ENCODE peak calls at places on chromosome X, in five cellular contexts. Y, B, R, E and J are unnamed samples. For H3K36me3, the result is how much of the 10 kb centered on the place peaks cover.

GRCh38 chrX:74449937-74450330 is 28.6 kb downstream of the SLC16A2 start:
- DNase-seq in B (peak), R (no peak), Y (no peak), E (peak), J (no peak)

GRCh38 chrX:9676738-9677097 is 88.9 kb downstream of the GPR143 start:
- DNase-seq in E (no peak), Y (no peak), R (no peak), B (no peak), J (no peak)

GRCh38 chrX:103211012-103211715 is 3.7 kb upstream of the BEX4 start:
- DNase-seq in B (peak), R (peak), E (peak), Y (no peak), J (no peak)

GRCh38 chrX:9146657-9147056 is 112.7 kb upstream of the FAM9B start:
- DNase-seq in B (no peak), E (no peak), R (no peak), Y (no peak), J (no peak)

GRCh38 chrX:10350991-10351390 is 194.2 kb downstream of the CLCN4 start:
- DNase-seq in E (peak), R (no peak), Y (no peak), B (peak), J (no peak)

GRCh38 chrX:65591206-65591605 is 56.6 kb upstream of the LAS1L start:
- DNase-seq in B (no peak), E (no peak), Y (no peak), R (no peak), J (no peak)

GRCh38 chrX:124917011-124917410 is 402.7 kb upstream of the TEX13C start:
- DNase-seq in E (no peak), Y (no peak), B (no peak), R (no peak), J (no peak)

GRCh38 chrX:17500145-17500579 is 125.2 kb downstream of the NHS start:
- DNase-seq in B (peak), E (peak), R (peak), Y (no peak), J (no peak)

GRCh38 chrX:109940411-109940810 is 62.5 kb upstream of the TMEM164 start:
- DNase-seq in E (no peak), R (no peak), B (no peak), Y (no peak), J (no peak)

GRCh38 chrX:69501433-69501832 is 2.7 kb upstream of the NALF2 start:
- DNase-seq in E (no peak), R (peak), B (no peak), Y (no peak), J (no peak)

GRCh38 chrX:113260474-113260873 is 419.8 kb upstream of the AMOT start:
- DNase-seq in B (no peak), Y (no peak), R (no peak), E (no peak), J (no peak)

GRCh38 chrX:45517090-45517973 is 316.7 kb upstream of the DIPK2B start:
- DNase-seq in B (peak), E (peak), Y (no peak), R (no peak), J (no peak)

GRCh38 chrX:53082773-53083616 is 828 bp downstream of the TSPYL2 start:
- DNase-seq in Y (no peak), E (no peak), B (no peak), R (no peak), J (no peak)

GRCh38 chrX:42109428-42109827 is 186.1 kb upstream of the CASK start:
- DNase-seq in B (no peak), R (no peak), Y (no peak), E (no peak), J (no peak)

GRCh38 chrX:68443155-68443868 is 10.0 kb upstream of the OPHN1 start:
- DNase-seq in Y (peak), E (peak), B (peak), R (no peak), J (no peak)

GRCh38 chrX:41108684-41109205 is 23.5 kb downstream of the USP9X start:
- DNase-seq in Y (no peak), B (no peak), R (no peak), E (no peak), J (no peak)

GRCh38 chrX:145393702-145394235 is 146.5 kb downstream of the SPANXN1 start:
- DNase-seq in E (no peak), Y (no peak), B (no peak), R (no peak), J (no peak)
- TF ChIP-seq CTCF in E (peak), Y (peak), B (no peak), R (no peak), J (peak)

GRCh38 chrX:7054219-7055206 is 93.0 kb upstream of the STS start:
- DNase-seq in B (no peak), E (no peak), Y (no peak), R (no peak), J (no peak)

GRCh38 chrX:7047951-7048350 is 99.6 kb upstream of the STS start:
- DNase-seq in B (no peak), R (no peak), Y (no peak), E (no peak), J (no peak)

GRCh38 chrX:7055386-7056137 is 92.0 kb upstream of the STS start:
- DNase-seq in E (no peak), Y (no peak), R (peak), B (no peak), J (no peak)

DNA sequence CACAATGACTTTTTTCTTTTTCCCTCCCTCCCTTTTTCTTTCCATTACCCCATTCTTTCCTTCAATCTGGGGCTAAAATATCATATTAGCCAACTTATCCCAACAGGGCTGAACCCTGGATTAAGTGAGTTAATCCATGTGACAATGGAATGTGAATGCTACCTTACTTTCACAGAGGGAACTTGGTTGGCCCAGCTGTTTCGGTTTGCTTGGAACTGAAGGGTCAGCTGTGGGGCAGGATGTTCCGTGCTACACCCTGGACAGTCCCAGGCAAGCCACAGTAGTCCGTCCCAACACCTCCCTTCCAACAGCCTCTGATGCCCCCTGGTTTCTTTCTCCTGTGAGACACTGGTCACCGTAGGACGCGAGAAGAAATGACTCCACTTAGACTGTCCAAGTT is 95.0 kb upstream of the STS start:
- DNase-seq in R (no peak), Y (no peak), E (no peak), B (no peak), J (no peak)
- H3K36me3 ChIP-seq in R (half or more), Y (under half), E (under half), B (under half), J (under half)

DNA sequence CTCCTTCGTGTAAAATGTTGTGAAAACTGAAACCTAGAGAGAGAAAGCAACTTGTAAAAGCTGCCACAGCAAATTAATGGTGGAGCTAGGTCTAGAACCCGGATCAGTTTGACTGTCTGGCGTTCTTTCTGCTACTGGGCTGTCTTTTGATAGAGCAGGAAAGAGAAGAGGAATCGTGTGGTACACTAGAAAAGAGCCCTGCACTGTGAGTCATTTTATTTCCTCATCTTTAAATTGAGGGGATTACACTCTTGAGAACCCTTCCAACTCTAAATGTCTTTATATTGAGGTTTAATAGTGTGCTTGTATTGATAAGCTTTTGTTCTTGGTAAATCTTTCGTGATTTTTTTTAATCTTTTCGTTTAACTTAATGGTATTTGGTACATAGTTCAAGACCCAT is 4.3 kb downstream of the WDR44 start:
- DNase-seq in R (no peak), B (peak), Y (no peak), E (no peak), J (no peak)
- H3K4me3 ChIP-seq in R (no peak), B (no peak), Y (no peak), E (no peak), J (no peak)

GRCh38 chrX:147800663-147801062 is 111.1 kb upstream of the FMR1 start:
- DNase-seq in Y (no peak), E (no peak), R (no peak), B (no peak), J (no peak)
- TF ChIP-seq CTCF in Y (no peak), E (no peak), R (no peak), B (no peak), J (no peak)

DNA sequence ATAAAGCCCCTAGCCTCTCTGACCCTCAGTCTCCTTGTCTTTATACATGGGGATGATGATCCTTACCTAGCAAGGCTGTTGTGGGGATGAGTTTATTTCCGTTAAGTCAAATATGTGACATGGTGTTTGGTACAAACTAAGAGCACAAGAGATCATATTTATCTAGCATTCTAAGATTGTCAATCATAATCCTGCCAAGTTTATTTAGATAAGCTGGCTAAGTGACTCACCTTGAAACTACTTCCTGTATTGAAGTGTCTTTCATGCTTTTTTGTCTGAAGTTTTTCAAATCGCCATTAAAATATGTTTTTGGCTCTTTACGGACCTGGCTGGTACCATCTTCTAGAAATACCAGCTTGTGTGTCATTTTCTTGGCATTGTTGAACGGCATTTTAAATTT is 30.7 kb downstream of the MAP7D3 start:
- DNase-seq in Y (no peak), R (no peak), E (no peak), B (no peak), J (no peak)
- H3K36me3 ChIP-seq in Y (half or more), R (under half), E (under half), B (under half), J (under half)

DNA sequence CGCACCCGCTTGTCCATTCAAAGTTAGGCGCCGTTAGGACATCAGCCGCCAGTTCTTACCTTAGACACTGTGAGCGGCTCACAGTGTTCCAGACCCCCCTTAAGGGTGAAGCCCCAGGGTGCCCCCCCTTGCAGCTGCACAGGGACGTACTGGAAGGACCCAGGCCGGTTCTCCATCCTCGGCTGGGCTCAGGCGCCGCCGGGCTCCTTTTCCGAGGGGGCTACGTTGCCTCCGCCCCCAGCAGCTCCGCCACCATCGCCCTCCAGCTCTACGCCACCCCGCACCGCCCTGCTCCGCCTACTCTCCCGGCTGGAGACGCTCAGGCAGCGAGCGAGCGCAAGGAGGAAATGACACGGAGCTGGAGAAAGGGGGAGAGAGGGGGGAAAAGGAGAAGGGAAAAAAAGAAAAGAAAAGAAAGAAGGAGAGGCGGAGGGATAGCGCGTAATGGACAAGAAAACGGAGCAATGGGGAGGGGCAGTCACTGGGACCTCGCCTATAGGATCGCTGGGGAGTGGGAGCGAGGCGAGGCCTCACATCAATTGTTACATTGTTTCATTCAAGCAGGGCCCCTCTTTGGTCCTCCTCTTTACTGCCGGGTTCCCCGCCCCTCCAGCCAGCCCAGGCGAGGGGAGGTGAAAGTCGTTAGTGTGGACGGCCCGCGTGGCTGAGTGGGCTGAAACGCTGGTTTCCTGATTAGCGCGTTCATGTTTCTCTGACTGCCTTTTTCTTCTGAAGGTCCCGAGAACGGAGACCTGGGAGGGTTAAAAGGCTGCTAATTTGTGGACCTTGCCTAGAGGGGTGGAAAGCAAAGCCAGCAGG is at the start of gene SHROOM4:
- DNase-seq in E (peak), B (peak), R (peak), Y (peak), J (peak)
- H3K4me3 ChIP-seq in E (peak), B (peak), R (peak), Y (peak), J (peak)

GRCh38 chrX:727738-728621 is 97.4 kb downstream of the SHOX start:
- DNase-seq in B (no peak), R (no peak), E (no peak), Y (no peak), J (no peak)
- TF ChIP-seq CTCF in B (no peak), R (no peak), E (peak), Y (no peak), J (no peak)

GRCh38 chrX:154294791-154295580 is at the start of gene TEX28:
- DNase-seq in B (no peak), E (no peak), R (no peak), Y (no peak), J (no peak)

GRCh38 chrX:154300815-154301214 is 5.2 kb downstream of the TKTL1 start:
- DNase-seq in B (no peak), R (no peak), E (no peak), Y (peak), J (no peak)

GRCh38 chrX:154295664-154296310 is at the start of gene TKTL1:
- DNase-seq in E (no peak), Y (no peak), B (no peak), R (no peak), J (no peak)

GRCh38 chrX:154298312-154298711 is 2.7 kb downstream of the TKTL1 start:
- DNase-seq in R (no peak), E (peak), B (no peak), Y (no peak), J (no peak)

GRCh38 chrX:154296731-154297130 is 1.1 kb downstream of the TKTL1 start:
- DNase-seq in E (no peak), R (no peak), B (no peak), Y (no peak), J (no peak)
- H3K36me3 ChIP-seq in E (under half), R (under half), B (under half), Y (under half), J (under half)